ENCODE peak calls at places on chromosomes 6 and 20, in eight cellular contexts. B, P, F, D, R, N, X and G are unnamed samples.

GRCh38 chr20:11222243-11222642 is 548.4 kb upstream of the JAG1 start:
- DNase-seq in B (no peak), P (no peak), F (peak), D (no peak), R (no peak), N (no peak), X (no peak), G (no peak)

GRCh38 chr6:7050911-7051779 is 56.6 kb upstream of the RREB1 start:
- DNase-seq in B (peak), P (peak), F (peak), D (peak), R (no peak), N (no peak), X (peak), G (peak)

GRCh38 chr6:135880066-135880972 is 28.8 kb downstream of the PDE7B start:
- DNase-seq in B (peak), P (peak), F (no peak), D (peak), R (no peak), N (peak), X (no peak), G (no peak)

GRCh38 chr20:9609892-9610502 is 95.6 kb downstream of the LAMP5 start:
- DNase-seq in B (peak), P (peak), F (peak), D (peak), R (peak), N (peak), X (no peak), G (peak)

GRCh38 chr20:58069207-58069606 is 159.2 kb downstream of the ANKRD60 start:
- DNase-seq in B (no peak), P (no peak), F (no peak), D (no peak), R (no peak), N (no peak), X (no peak), G (no peak)

GRCh38 chr6:111228094-111228493 is 140.8 kb downstream of the SLC16A10 start:
- DNase-seq in B (no peak), P (peak), F (no peak), D (peak), R (no peak), N (no peak), X (no peak), G (peak)

GRCh38 chr6:49070411-49070810 is 392.6 kb downstream of the MMUT start:
- DNase-seq in B (no peak), P (no peak), F (no peak), D (no peak), R (no peak), N (no peak), X (no peak), G (no peak)

GRCh38 chr6:116190550-116190949 is 63.3 kb downstream of the TSPYL4 start:
- DNase-seq in B (no peak), P (peak), F (no peak), D (peak), R (no peak), N (peak), X (no peak), G (peak)

GRCh38 chr6:157063176-157063934 is 260.0 kb downstream of the TMEM242 start:
- DNase-seq in B (no peak), P (no peak), F (no peak), D (no peak), R (no peak), N (no peak), X (no peak), G (no peak)

GRCh38 chr6:36970892-36971842 is 14.8 kb downstream of the MTCH1 start:
- DNase-seq in B (no peak), P (no peak), F (no peak), D (no peak), R (no peak), N (no peak), X (no peak), G (no peak)

GRCh38 chr6:157944983-157945931 is 36.4 kb upstream of the SYNJ2 start:
- DNase-seq in B (no peak), P (no peak), F (no peak), D (peak), R (no peak), N (no peak), X (no peak), G (no peak)

GRCh38 chr6:21603516-21603952 is 10.0 kb downstream of the SOX4 start:
- DNase-seq in B (no peak), P (no peak), F (no peak), D (no peak), R (no peak), N (no peak), X (no peak), G (peak)

GRCh38 chr20:4951299-4951698 is 50.0 kb downstream of the SLC23A2 start:
- DNase-seq in B (no peak), P (peak), F (no peak), D (peak), R (no peak), N (no peak), X (no peak), G (peak)

GRCh38 chr6:36803908-36804307 is 35.3 kb downstream of the CPNE5 start:
- DNase-seq in B (no peak), P (no peak), F (no peak), D (no peak), R (no peak), N (no peak), X (no peak), G (no peak)

GRCh38 chr6:80289727-80290126 is 183.3 kb downstream of the BCKDHB start:
- DNase-seq in B (no peak), P (no peak), F (no peak), D (no peak), R (no peak), N (no peak), X (no peak), G (no peak)